ENCODE peak calls at places on chromosomes 11 and 22, in six cellular contexts. A is NCI-H1105 treated with DMSO at 0.1 percent for 48 hours; E is stimulated activated CD4-positive, alpha-beta T cell treated with anti-CD3 and anti-CD28 coated beads, Interleukin-12 subunit alpha, Interleukin-12 subunit beta, amount 100 ng/mL, for 48 hours; R is T-helper 9 cell; D is stimulated activated CD8-positive, alpha-beta memory T cell treated with anti-CD3 and anti-CD28 coated beads, Interleukin-12 subunit alpha, Interleukin-12 subunit beta, amount 100 ng/mL, for 4 hours; F is activated T-cell treated with anti-CD3 and anti-CD28 coated beads, Interleukin-2, amount 50 U/mL, for 1 hour. U is an unnamed sample.

GRCh38 chr22:17717708-17718107 is 56.6 kb downstream of the BID start:
- DNase-seq in A (no peak), E (no peak), R (no peak), D (no peak), F (no peak), U (no peak)

GRCh38 chr22:48513929-48514328 is 1313.7 kb downstream of the BRD1 start:
- DNase-seq in A (no peak), E (no peak), R (no peak), D (no peak), F (no peak), U (no peak)

GRCh38 chr11:129225190-129225589 is 33.1 kb upstream of the ARHGAP32 start:
- DNase-seq in A (no peak), E (no peak), R (no peak), D (no peak), F (no peak), U (no peak)

GRCh38 chr22:17161991-17162390 is 2.9 kb upstream of the HDHD5 start:
- DNase-seq in A (no peak), E (no peak), R (no peak), D (no peak), F (no peak), U (no peak)

GRCh38 chr11:129846508-129847335 is 31.1 kb downstream of the TMEM45B start:
- DNase-seq in A (no peak), E (no peak), R (no peak), D (no peak), F (no peak), U (no peak)

GRCh38 chr11:76151561-76152085 is 54.7 kb downstream of the WNT11 start:
- DNase-seq in A (peak), E (no peak), R (no peak), D (no peak), F (no peak), U (no peak)

GRCh38 chr11:126452256-126452655 is 96.8 kb downstream of the ST3GAL4 start:
- DNase-seq in A (no peak), E (no peak), R (no peak), D (no peak), F (no peak), U (no peak)

GRCh38 chr22:35615156-35615555 is 2.0 kb downstream of the MB start:
- DNase-seq in A (no peak), E (no peak), R (no peak), D (no peak), F (no peak), U (no peak)

GRCh38 chr22:49737101-49737551 is 90.5 kb downstream of the BRD1 start:
- DNase-seq in A (no peak), E (no peak), R (no peak), D (no peak), F (no peak), U (no peak)

GRCh38 chr22:27545071-27545470 is 256.5 kb downstream of the MN1 start:
- DNase-seq in A (no peak), E (no peak), R (no peak), D (no peak), F (no peak), U (no peak)

U was measured in GM23338.